ENCODE peak calls at places on chromosomes 11 and 22, in eight cellular contexts. C, X, U, W, V, T, O and R are unnamed samples.

GRCh38 chr22:31346733-31347250 is 646 bp upstream of the PATZ1 start:
- DNase-seq in C (no peak), X (no peak), U (peak), W (peak), V (peak), T (peak), O (peak), R (peak)

GRCh38 chr11:108561535-108561991 is 32.0 kb downstream of the EXPH5 start:
- DNase-seq in C (no peak), X (peak), U (no peak), W (no peak), V (no peak), T (peak), O (no peak), R (no peak)

GRCh38 chr11:72591785-72592490 is 82.3 kb downstream of the PDE2A start:
- DNase-seq in C (no peak), X (no peak), U (no peak), W (peak), V (no peak), T (no peak), O (peak), R (peak)

GRCh38 chr11:441418-442274 is at the start of gene ANO9:
- DNase-seq in C (no peak), X (no peak), U (peak), W (peak), V (peak), T (no peak), O (peak), R (peak)

GRCh38 chr22:31496735-31497146 is 405 bp downstream of the SFI1 start:
- DNase-seq in C (no peak), X (no peak), U (peak), W (peak), V (no peak), T (peak), O (no peak), R (no peak)

GRCh38 chr11:118233377-118233776 is 8.6 kb upstream of the JAML start:
- DNase-seq in C (no peak), X (no peak), U (no peak), W (no peak), V (no peak), T (no peak), O (no peak), R (no peak)

GRCh38 chr11:45089251-45089650 is 57.2 kb upstream of the PRDM11 start:
- DNase-seq in C (no peak), X (peak), U (no peak), W (no peak), V (no peak), T (peak), O (no peak), R (no peak)

GRCh38 chr11:62665630-62666258 is 632 bp downstream of the CSKMT start:
- DNase-seq in C (peak), X (no peak), U (peak), W (peak), V (peak), T (peak), O (peak), R (peak)

GRCh38 chr11:61752117-61752924 is at the start of gene MYRF:
- DNase-seq in C (no peak), X (no peak), U (peak), W (peak), V (peak), T (peak), O (peak), R (no peak)

GRCh38 chr11:94775576-94776327 is 7.6 kb downstream of the AMOTL1 start:
- DNase-seq in C (no peak), X (no peak), U (no peak), W (peak), V (no peak), T (no peak), O (peak), R (no peak)

GRCh38 chr11:92739020-92739419 is 230.4 kb upstream of the MTNR1B start:
- DNase-seq in C (no peak), X (no peak), U (no peak), W (no peak), V (no peak), T (peak), O (no peak), R (no peak)

GRCh38 chr22:24503137-24503850 is 8.2 kb downstream of the UPB1 start:
- DNase-seq in C (peak), X (peak), U (peak), W (peak), V (peak), T (peak), O (no peak), R (peak)

GRCh38 chr22:49380828-49381114 is 446.9 kb downstream of the BRD1 start:
- DNase-seq in C (no peak), X (no peak), U (no peak), W (peak), V (no peak), T (no peak), O (no peak), R (no peak)

GRCh38 chr11:117230286-117230961 is 1.4 kb downstream of the PCSK7 start:
- DNase-seq in C (no peak), X (no peak), U (no peak), W (no peak), V (peak), T (no peak), O (no peak), R (peak)

GRCh38 chr11:69992026-69992425 is 86.1 kb upstream of the ANO1 start:
- DNase-seq in C (no peak), X (no peak), U (no peak), W (no peak), V (no peak), T (no peak), O (no peak), R (no peak)

GRCh38 chr22:43826142-43827093 is 14.3 kb upstream of the EFCAB6 start:
- DNase-seq in C (no peak), X (peak), U (no peak), W (no peak), V (no peak), T (peak), O (peak), R (no peak)

GRCh38 chr22:32729368-32729767 is 72.1 kb upstream of the TIMP3 start:
- DNase-seq in C (no peak), X (no peak), U (no peak), W (no peak), V (no peak), T (no peak), O (no peak), R (no peak)

GRCh38 chr22:45709866-45710265 is 38.2 kb downstream of the ATXN10 start:
- DNase-seq in C (no peak), X (no peak), U (no peak), W (no peak), V (no peak), T (peak), O (no peak), R (no peak)

GRCh38 chr11:88103337-88104206 is 71.7 kb downstream of the RAB38 start:
- DNase-seq in C (peak), X (peak), U (peak), W (peak), V (peak), T (peak), O (no peak), R (peak)

GRCh38 chr11:6650980-6651379 is 4.6 kb downstream of the DCHS1 start:
- DNase-seq in C (no peak), X (no peak), U (no peak), W (no peak), V (no peak), T (no peak), O (no peak), R (no peak)